ENCODE peak calls at places on chromosomes 11 and 22, in eight cellular contexts. One of them, this sample, is unnamed.
A peak's percentile ranks its signal among the peaks of the same experiment; 100 is the strongest.

GRCh38 chr11:130476200-130476921 is 27.9 kb downstream of the ADAMTS15 start:
- DNase-seq in gastrocnemius medialis: no peak
- DNase-seq in bronchial epithelial cell: no peak
- DNase-seq in astrocyte of the spinal cord: no peak
- DNase-seq in body of pancreas: no peak
- DNase-seq in left ventricle myocardium inferior: peak; percentile 50
- DNase-seq in upper lobe of right lung: no peak
- DNase-seq in lung: no peak
- DNase-seq in this sample: no peak

GRCh38 chr22:44667829-44668189 is 34.2 kb upstream of the PRR5 start:
- DNase-seq in gastrocnemius medialis: no peak
- DNase-seq in bronchial epithelial cell: no peak
- DNase-seq in astrocyte of the spinal cord: no peak
- DNase-seq in body of pancreas: no peak
- DNase-seq in left ventricle myocardium inferior: no peak
- DNase-seq in upper lobe of right lung: no peak
- DNase-seq in lung: no peak
- DNase-seq in this sample: no peak

GRCh38 chr11:64754124-64754918 is 5.5 kb downstream of the PYGM start:
- DNase-seq in gastrocnemius medialis: no peak
- DNase-seq in bronchial epithelial cell: no peak
- DNase-seq in astrocyte of the spinal cord: no peak
- DNase-seq in body of pancreas: no peak
- DNase-seq in left ventricle myocardium inferior: no peak
- DNase-seq in upper lobe of right lung: peak; percentile 55
- DNase-seq in lung: no peak
- DNase-seq in this sample: no peak

GRCh38 chr11:97751405-97751804 is 1269.3 kb upstream of the CNTN5 start:
- DNase-seq in gastrocnemius medialis: no peak
- DNase-seq in bronchial epithelial cell: no peak
- DNase-seq in astrocyte of the spinal cord: no peak
- DNase-seq in body of pancreas: peak; percentile 27
- DNase-seq in left ventricle myocardium inferior: peak; percentile 56
- DNase-seq in upper lobe of right lung: no peak
- DNase-seq in lung: no peak
- DNase-seq in this sample: no peak

GRCh38 chr22:45999379-45999971 is 22.5 kb upstream of the WNT7B start:
- DNase-seq in gastrocnemius medialis: no peak
- DNase-seq in bronchial epithelial cell: no peak
- DNase-seq in astrocyte of the spinal cord: no peak
- DNase-seq in body of pancreas: no peak
- DNase-seq in left ventricle myocardium inferior: peak; percentile 11
- DNase-seq in upper lobe of right lung: peak; percentile 54
- DNase-seq in lung: no peak
- DNase-seq in this sample: no peak

GRCh38 chr11:35585411-35585810 is 32.8 kb upstream of the FJX1 start:
- DNase-seq in gastrocnemius medialis: no peak
- DNase-seq in bronchial epithelial cell: no peak
- DNase-seq in astrocyte of the spinal cord: no peak
- DNase-seq in body of pancreas: no peak
- DNase-seq in left ventricle myocardium inferior: no peak
- DNase-seq in upper lobe of right lung: no peak
- DNase-seq in lung: no peak
- DNase-seq in this sample: no peak

GRCh38 chr11:69611548-69612526 is 29.1 kb upstream of the CCND1 start:
- DNase-seq in gastrocnemius medialis: no peak
- DNase-seq in bronchial epithelial cell: no peak
- DNase-seq in astrocyte of the spinal cord: no peak
- DNase-seq in body of pancreas: no peak
- DNase-seq in left ventricle myocardium inferior: no peak
- DNase-seq in upper lobe of right lung: no peak
- DNase-seq in lung: no peak
- DNase-seq in this sample: peak; percentile 18

GRCh38 chr22:46732513-46732912 is 5.5 kb downstream of the CERK start:
- DNase-seq in gastrocnemius medialis: no peak
- DNase-seq in bronchial epithelial cell: no peak
- DNase-seq in astrocyte of the spinal cord: no peak
- DNase-seq in body of pancreas: no peak
- DNase-seq in left ventricle myocardium inferior: no peak
- DNase-seq in upper lobe of right lung: no peak
- DNase-seq in lung: no peak
- DNase-seq in this sample: no peak

GRCh38 chr22:44111562-44112155 is 69.1 kb upstream of the PARVG start:
- DNase-seq in gastrocnemius medialis: no peak
- DNase-seq in bronchial epithelial cell: no peak
- DNase-seq in astrocyte of the spinal cord: no peak
- DNase-seq in body of pancreas: no peak
- DNase-seq in left ventricle myocardium inferior: no peak
- DNase-seq in upper lobe of right lung: peak; percentile 31
- DNase-seq in lung: no peak
- DNase-seq in this sample: no peak

GRCh38 chr11:90805172-90805571 is 582.3 kb upstream of the CHORDC1 start:
- DNase-seq in gastrocnemius medialis: no peak
- DNase-seq in bronchial epithelial cell: peak; percentile 56
- DNase-seq in astrocyte of the spinal cord: no peak
- DNase-seq in body of pancreas: no peak
- DNase-seq in left ventricle myocardium inferior: no peak
- DNase-seq in upper lobe of right lung: no peak
- DNase-seq in lung: no peak
- DNase-seq in this sample: no peak

GRCh38 chr11:66045177-66045639 is 3.8 kb downstream of the GAL3ST3 start:
- DNase-seq in gastrocnemius medialis: peak; percentile 35
- DNase-seq in bronchial epithelial cell: peak; percentile 51
- DNase-seq in astrocyte of the spinal cord: peak; percentile 69
- DNase-seq in body of pancreas: peak; percentile 77
- DNase-seq in left ventricle myocardium inferior: peak; percentile 68
- DNase-seq in upper lobe of right lung: peak; percentile 86
- DNase-seq in lung: peak; percentile 76
- DNase-seq in this sample: peak; percentile 80

GRCh38 chr11:17597770-17598169 is 50.7 kb downstream of the OTOG start:
- DNase-seq in gastrocnemius medialis: no peak
- DNase-seq in bronchial epithelial cell: no peak
- DNase-seq in astrocyte of the spinal cord: no peak
- DNase-seq in body of pancreas: no peak
- DNase-seq in left ventricle myocardium inferior: no peak
- DNase-seq in upper lobe of right lung: no peak
- DNase-seq in lung: no peak
- DNase-seq in this sample: no peak

GRCh38 chr22:46007848-46008261 is 30.9 kb upstream of the WNT7B start:
- DNase-seq in gastrocnemius medialis: peak; percentile 40
- DNase-seq in bronchial epithelial cell: peak; percentile 92
- DNase-seq in astrocyte of the spinal cord: peak; percentile 92
- DNase-seq in body of pancreas: peak; percentile 56
- DNase-seq in left ventricle myocardium inferior: peak; percentile 86
- DNase-seq in upper lobe of right lung: peak; percentile 80
- DNase-seq in lung: peak; percentile 67
- DNase-seq in this sample: peak; percentile 96

GRCh38 chr11:19672591-19673206 is 39.9 kb upstream of the NAV2 start:
- DNase-seq in gastrocnemius medialis: no peak
- DNase-seq in bronchial epithelial cell: peak; percentile 89
- DNase-seq in astrocyte of the spinal cord: no peak
- DNase-seq in body of pancreas: no peak
- DNase-seq in left ventricle myocardium inferior: no peak
- DNase-seq in upper lobe of right lung: no peak
- DNase-seq in lung: no peak
- DNase-seq in this sample: no peak

GRCh38 chr11:67644472-67645418 is 5.2 kb upstream of the TBX10 start:
- DNase-seq in gastrocnemius medialis: no peak
- DNase-seq in bronchial epithelial cell: no peak
- DNase-seq in astrocyte of the spinal cord: no peak
- DNase-seq in body of pancreas: peak; percentile 41
- DNase-seq in left ventricle myocardium inferior: no peak
- DNase-seq in upper lobe of right lung: peak; percentile 36
- DNase-seq in lung: no peak
- DNase-seq in this sample: no peak

GRCh38 chr11:121608545-121609098 is 155.9 kb upstream of the SORL1-AS1 start:
- DNase-seq in gastrocnemius medialis: no peak
- DNase-seq in bronchial epithelial cell: no peak
- DNase-seq in astrocyte of the spinal cord: no peak
- DNase-seq in body of pancreas: no peak
- DNase-seq in left ventricle myocardium inferior: no peak
- DNase-seq in upper lobe of right lung: no peak
- DNase-seq in lung: no peak
- DNase-seq in this sample: no peak

GRCh38 chr11:129861702-129862107 is 33.7 kb downstream of the NFRKB start:
- DNase-seq in gastrocnemius medialis: no peak
- DNase-seq in bronchial epithelial cell: peak; percentile 98
- DNase-seq in astrocyte of the spinal cord: peak; percentile 88
- DNase-seq in body of pancreas: peak; percentile 72
- DNase-seq in left ventricle myocardium inferior: peak; percentile 56
- DNase-seq in upper lobe of right lung: peak; percentile 80
- DNase-seq in lung: peak; percentile 89
- DNase-seq in this sample: peak; percentile 94

GRCh38 chr11:74330065-74330858 is 18.8 kb upstream of the P4HA3 start:
- DNase-seq in gastrocnemius medialis: no peak
- DNase-seq in bronchial epithelial cell: peak; percentile 80
- DNase-seq in astrocyte of the spinal cord: peak; percentile 72
- DNase-seq in body of pancreas: no peak
- DNase-seq in left ventricle myocardium inferior: no peak
- DNase-seq in upper lobe of right lung: no peak
- DNase-seq in lung: no peak
- DNase-seq in this sample: peak; percentile 53

GRCh38 chr11:72238040-72238450 is 5.9 kb downstream of the PHOX2A start:
- DNase-seq in gastrocnemius medialis: no peak
- DNase-seq in bronchial epithelial cell: peak; percentile 58
- DNase-seq in astrocyte of the spinal cord: peak; percentile 67
- DNase-seq in body of pancreas: peak; percentile 62
- DNase-seq in left ventricle myocardium inferior: no peak
- DNase-seq in upper lobe of right lung: peak; percentile 86
- DNase-seq in lung: peak; percentile 76
- DNase-seq in this sample: peak; percentile 74

GRCh38 chr11:6440906-6441358 is at the start of gene HPX:
- DNase-seq in gastrocnemius medialis: no peak
- DNase-seq in bronchial epithelial cell: no peak
- DNase-seq in astrocyte of the spinal cord: no peak
- DNase-seq in body of pancreas: no peak
- DNase-seq in left ventricle myocardium inferior: no peak
- DNase-seq in upper lobe of right lung: no peak
- DNase-seq in lung: no peak
- DNase-seq in this sample: no peak
- TF ChIP-seq CTCF in gastrocnemius medialis: no peak
- TF ChIP-seq CTCF in bronchial epithelial cell: no peak
- TF ChIP-seq CTCF in astrocyte of the spinal cord: no peak
- TF ChIP-seq CTCF in body of pancreas: no peak
- TF ChIP-seq CTCF in left ventricle myocardium inferior: no peak
- TF ChIP-seq CTCF in upper lobe of right lung: no peak
- TF ChIP-seq CTCF in lung: no peak
- TF ChIP-seq CTCF in this sample: no peak

DNA sequence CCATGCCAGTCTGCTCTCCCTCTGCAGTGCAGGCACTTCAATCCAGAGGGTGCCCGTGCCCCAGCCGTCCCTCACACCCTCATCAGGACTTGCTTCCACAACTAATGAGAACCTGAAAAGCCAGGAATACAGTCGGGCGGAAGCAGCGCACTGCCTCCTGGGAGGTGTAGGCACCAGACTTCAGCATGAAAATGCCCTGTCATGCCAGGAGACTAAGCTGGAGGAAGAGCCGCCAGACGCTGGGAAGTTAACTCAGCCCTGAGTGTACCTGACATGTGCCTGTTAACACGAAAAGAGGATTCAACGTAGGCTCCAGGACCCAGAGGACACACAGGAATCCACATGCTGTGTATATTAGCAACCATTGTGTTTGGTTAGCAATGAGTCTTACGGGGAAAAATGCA is 40.0 kb upstream of the FLI1 start:
- DNase-seq in gastrocnemius medialis: peak; percentile 23
- DNase-seq in bronchial epithelial cell: peak; percentile 83
- DNase-seq in astrocyte of the spinal cord: peak; percentile 85
- DNase-seq in body of pancreas: peak; percentile 71
- DNase-seq in left ventricle myocardium inferior: peak; percentile 46
- DNase-seq in upper lobe of right lung: peak; percentile 83
- DNase-seq in lung: peak; percentile 43
- DNase-seq in this sample: peak; percentile 56
- H3K4me3 ChIP-seq in gastrocnemius medialis: peak overlapping the region; percentile 31
- H3K4me3 ChIP-seq in bronchial epithelial cell: no peak overlapping the region
- H3K4me3 ChIP-seq in astrocyte of the spinal cord: no peak overlapping the region
- H3K4me3 ChIP-seq in body of pancreas: no peak overlapping the region
- H3K4me3 ChIP-seq in left ventricle myocardium inferior: peak overlapping the region; percentile 18
- H3K4me3 ChIP-seq in upper lobe of right lung: no peak overlapping the region
- H3K4me3 ChIP-seq in lung: no peak overlapping the region
- H3K4me3 ChIP-seq in this sample: no peak overlapping the region

GRCh38 chr11:58905141-58905715 is 34.1 kb upstream of the GLYATL1 start:
- DNase-seq in gastrocnemius medialis: no peak
- DNase-seq in bronchial epithelial cell: peak; percentile 23
- DNase-seq in astrocyte of the spinal cord: peak; percentile 72
- DNase-seq in body of pancreas: no peak
- DNase-seq in left ventricle myocardium inferior: peak; percentile 23
- DNase-seq in upper lobe of right lung: no peak
- DNase-seq in lung: no peak
- DNase-seq in this sample: peak; percentile 49
- TF ChIP-seq CTCF in gastrocnemius medialis: no peak
- TF ChIP-seq CTCF in bronchial epithelial cell: no peak
- TF ChIP-seq CTCF in astrocyte of the spinal cord: peak; percentile 33
- TF ChIP-seq CTCF in body of pancreas: no peak
- TF ChIP-seq CTCF in left ventricle myocardium inferior: no peak
- TF ChIP-seq CTCF in upper lobe of right lung: no peak
- TF ChIP-seq CTCF in lung: no peak
- TF ChIP-seq CTCF in this sample: peak; percentile 5

GRCh38 chr22:19206287-19206686 is 27.8 kb upstream of the SLC25A1 start:
- DNase-seq in gastrocnemius medialis: no peak
- DNase-seq in bronchial epithelial cell: no peak
- DNase-seq in astrocyte of the spinal cord: no peak
- DNase-seq in body of pancreas: no peak
- DNase-seq in left ventricle myocardium inferior: no peak
- DNase-seq in upper lobe of right lung: peak; percentile 6
- DNase-seq in lung: no peak
- DNase-seq in this sample: no peak

GRCh38 chr22:19201858-19202798 is 23.6 kb upstream of the SLC25A1 start:
- DNase-seq in gastrocnemius medialis: no peak
- DNase-seq in bronchial epithelial cell: no peak
- DNase-seq in astrocyte of the spinal cord: no peak
- DNase-seq in body of pancreas: no peak
- DNase-seq in left ventricle myocardium inferior: no peak
- DNase-seq in upper lobe of right lung: no peak
- DNase-seq in lung: no peak
- DNase-seq in this sample: no peak

GRCh38 chr22:19204640-19205039 is 26.1 kb upstream of the SLC25A1 start:
- DNase-seq in gastrocnemius medialis: no peak
- DNase-seq in bronchial epithelial cell: no peak
- DNase-seq in astrocyte of the spinal cord: no peak
- DNase-seq in body of pancreas: no peak
- DNase-seq in left ventricle myocardium inferior: no peak
- DNase-seq in upper lobe of right lung: peak; percentile 23
- DNase-seq in lung: no peak
- DNase-seq in this sample: no peak

GRCh38 chr22:19201130-19201857 is 22.8 kb upstream of the SLC25A1 start:
- DNase-seq in gastrocnemius medialis: no peak
- DNase-seq in bronchial epithelial cell: no peak
- DNase-seq in astrocyte of the spinal cord: no peak
- DNase-seq in body of pancreas: no peak
- DNase-seq in left ventricle myocardium inferior: no peak
- DNase-seq in upper lobe of right lung: no peak
- DNase-seq in lung: no peak
- DNase-seq in this sample: no peak

DNA sequence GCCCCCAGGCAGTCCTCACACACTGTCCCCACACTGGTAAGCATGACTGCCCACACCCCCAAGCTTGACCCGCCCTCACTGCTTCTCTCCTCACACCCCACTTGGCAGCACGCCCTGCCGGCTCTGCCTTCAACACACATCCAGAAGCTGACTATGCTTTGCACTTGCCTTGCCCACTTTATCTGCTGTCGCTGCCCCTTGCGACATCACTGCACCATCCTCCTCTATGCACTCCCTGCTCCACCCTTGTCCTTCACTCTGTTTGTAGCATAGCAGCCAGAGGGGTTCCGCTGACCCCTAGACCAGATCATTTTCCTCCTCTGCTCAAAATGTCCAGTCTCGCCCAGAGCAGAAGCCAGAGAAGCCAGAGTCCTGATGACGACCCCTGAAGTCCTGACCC is 25.3 kb upstream of the SLC25A1 start:
- DNase-seq in gastrocnemius medialis: no peak
- DNase-seq in bronchial epithelial cell: no peak
- DNase-seq in astrocyte of the spinal cord: no peak
- DNase-seq in body of pancreas: no peak
- DNase-seq in left ventricle myocardium inferior: no peak
- DNase-seq in upper lobe of right lung: no peak
- DNase-seq in lung: no peak
- DNase-seq in this sample: no peak
- H3K4me3 ChIP-seq in gastrocnemius medialis: no peak overlapping the region
- H3K4me3 ChIP-seq in bronchial epithelial cell: no peak overlapping the region
- H3K4me3 ChIP-seq in astrocyte of the spinal cord: no peak overlapping the region
- H3K4me3 ChIP-seq in body of pancreas: no peak overlapping the region
- H3K4me3 ChIP-seq in left ventricle myocardium inferior: no peak overlapping the region
- H3K4me3 ChIP-seq in upper lobe of right lung: no peak overlapping the region
- H3K4me3 ChIP-seq in lung: no peak overlapping the region
- H3K4me3 ChIP-seq in this sample: no peak overlapping the region